ENCODE peak calls at places on chromosomes 5 and 9, in five cellular contexts. H is body of pancreas, K is breast epithelium, I is aorta, P is astrocyte. R is an unnamed sample.

GRCh38 chr9:89430995-89431394 is 66.9 kb downstream of the SEMA4D start:
- DNase-seq in K (no peak), I (no peak), P (no peak), H (no peak), R (no peak)

GRCh38 chr9:104256031-104256709 is 162.1 kb downstream of the SMC2 start:
- DNase-seq in P (no peak), H (no peak), K (no peak), I (no peak), R (no peak)

GRCh38 chr5:88269222-88269771 is 652 bp upstream of the TMEM161B start:
- DNase-seq in I (no peak), H (peak), P (peak), K (no peak), R (peak)

GRCh38 chr5:139162448-139162847 is 35.7 kb downstream of the SIL1 start:
- DNase-seq in P (no peak), H (no peak), K (no peak), I (no peak), R (no peak)

GRCh38 chr9:91155746-91156145 is 206.0 kb downstream of the AUH start:
- DNase-seq in I (no peak), H (no peak), K (no peak), P (no peak), R (no peak)

GRCh38 chr5:67493676-67494075 is 297.1 kb upstream of the CD180 start:
- DNase-seq in H (no peak), I (no peak), P (no peak), K (no peak), R (no peak)

GRCh38 chr9:109908459-109909390 is 128.7 kb downstream of the PALM2AKAP2 start:
- DNase-seq in I (no peak), K (no peak), H (no peak), P (peak), R (no peak)

GRCh38 chr9:107810493-107810931 is 320.9 kb upstream of the KLF4 start:
- DNase-seq in P (peak), K (no peak), H (no peak), I (no peak), R (no peak)

GRCh38 chr9:111630182-111631070 is 708 bp upstream of the DNAJC25 start:
- DNase-seq in H (no peak), I (no peak), K (no peak), P (no peak), R (no peak)

GRCh38 chr5:173792781-173793547 is 95.2 kb upstream of the CPEB4 start:
- DNase-seq in I (no peak), P (no peak), K (no peak), H (no peak), R (no peak)

GRCh38 chr5:135248801-135249231 is 150.2 kb downstream of the MACROH2A1 start:
- DNase-seq in I (no peak), H (no peak), K (no peak), P (no peak), R (no peak)

GRCh38 chr5:73947876-73948275 is 321.9 kb downstream of the ARHGEF28 start:
- DNase-seq in H (no peak), I (no peak), K (no peak), P (no peak), R (no peak)

GRCh38 chr5:180334751-180335613 is 18.2 kb downstream of the GFPT2 start:
- DNase-seq in I (peak), K (no peak), P (no peak), H (no peak), R (no peak)

GRCh38 chr5:113242481-113243348 is 192.1 kb downstream of the TSSK1B start:
- DNase-seq in H (no peak), P (no peak), I (no peak), K (no peak), R (no peak)

GRCh38 chr5:128708841-128709240 is 170.8 kb upstream of the FBN2 start:
- DNase-seq in K (no peak), H (no peak), I (no peak), P (no peak), R (no peak)

GRCh38 chr9:137838576-137838975 is 39.0 kb upstream of the CACNA1B start:
- DNase-seq in K (no peak), P (no peak), I (no peak), H (no peak), R (no peak)

GRCh38 chr9:98778711-98779530 is 17.4 kb downstream of the ANKS6 start:
- DNase-seq in K (no peak), I (no peak), P (no peak), H (no peak), R (no peak)

GRCh38 chr5:160159991-160160826 is 41.0 kb upstream of the PWWP2A start:
- DNase-seq in H (no peak), P (peak), I (no peak), K (no peak), R (no peak)

GRCh38 chr5:18772475-18772874 is 1138.2 kb downstream of the TAF11L14 start:
- DNase-seq in H (no peak), I (no peak), K (no peak), P (peak), R (no peak)

GRCh38 chr5:150780180-150780692 is 1.7 kb downstream of the SMIM3 start:
- DNase-seq in P (peak), H (peak), K (no peak), I (no peak), R (no peak)

GRCh38 chr9:137058651-137059234 is 4.9 kb upstream of the ENTPD2 start:
- DNase-seq in H (no peak), P (no peak), I (no peak), K (no peak), R (no peak)

GRCh38 chr5:88885043-88885442 is 2.1 kb upstream of the MEF2C start:
- DNase-seq in K (no peak), P (no peak), H (no peak), I (no peak), R (no peak)

GRCh38 chr5:129359450-129359849 is 100.6 kb upstream of the ADAMTS19 start:
- DNase-seq in K (no peak), P (no peak), H (no peak), I (no peak), R (no peak)

GRCh38 chr5:1761453-1761755 is 38.2 kb downstream of the MRPL36 start:
- DNase-seq in P (no peak), H (peak), K (no peak), I (peak), R (no peak)

GRCh38 chr9:89078860-89079259 is 87.6 kb downstream of the S1PR3 start:
- DNase-seq in K (no peak), I (no peak), P (peak), H (no peak), R (no peak)

GRCh38 chr9:126009047-126009446 is 261.9 kb downstream of the PBX3 start:
- DNase-seq in K (no peak), P (no peak), H (no peak), I (no peak), R (no peak)

GRCh38 chr5:14405267-14405666 is 176.3 kb upstream of the OTULINL start:
- DNase-seq in P (peak), K (no peak), H (no peak), I (no peak), R (no peak)

GRCh38 chr5:169242175-169242848 is 58.6 kb downstream of the SLIT3 start:
- DNase-seq in H (no peak), I (no peak), K (no peak), P (no peak), R (no peak)

GRCh38 chr9:123044556-123044955 is 11.1 kb downstream of the GPR21 start:
- DNase-seq in I (no peak), K (no peak), H (no peak), P (peak), R (no peak)

GRCh38 chr5:83632874-83633273 is 87.8 kb downstream of the HAPLN1 start:
- DNase-seq in I (no peak), K (no peak), P (peak), H (no peak), R (no peak)

GRCh38 chr9:65458465-65458864 is 173.5 kb upstream of the FOXD4L5 start:
- DNase-seq in P (no peak), I (peak), K (no peak), H (no peak), R (no peak)

GRCh38 chr9:16384993-16385392 is 485.5 kb downstream of the BNC2 start:
- DNase-seq in I (no peak), H (no peak), K (no peak), P (no peak), R (no peak)

GRCh38 chr9:129172816-129173215 is 5.2 kb downstream of the IER5L start:
- DNase-seq in H (no peak), I (no peak), K (no peak), P (no peak), R (no peak)

GRCh38 chr5:150161242-150162141 is 5.1 kb upstream of the CDX1 start:
- DNase-seq in H (peak), I (peak), P (no peak), K (peak), R (peak)

GRCh38 chr5:128572546-128573339 is 34.7 kb upstream of the FBN2 start:
- DNase-seq in H (no peak), K (no peak), I (no peak), P (peak), R (no peak)

GRCh38 chr5:175394601-175395000 is 49.4 kb downstream of the DRD1 start:
- DNase-seq in I (no peak), K (no peak), H (no peak), P (no peak), R (no peak)

GRCh38 chr9:127971357-127972315 is 9.2 kb downstream of the EEIG1 start:
- DNase-seq in K (no peak), H (no peak), P (no peak), I (no peak), R (peak)

DNA sequence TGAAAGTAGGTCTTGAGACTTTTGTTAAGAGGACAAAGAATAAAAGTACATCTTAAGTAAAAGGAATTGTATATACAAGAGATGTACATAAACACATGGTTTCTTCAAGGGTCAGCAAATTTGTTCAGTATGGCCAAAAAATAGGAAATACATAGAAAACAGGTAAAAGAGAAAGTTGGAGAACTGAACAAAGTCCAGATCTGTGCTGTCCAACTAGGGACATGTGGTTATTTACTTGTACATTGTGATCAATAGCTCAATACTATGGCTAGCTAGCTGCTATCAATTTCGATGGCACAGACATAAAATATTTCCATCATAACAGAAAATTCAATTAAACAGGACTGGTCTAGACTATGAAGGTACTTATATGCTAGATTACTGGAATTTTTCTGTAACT is 92.3 kb downstream of the RAPGEF6 start:
- DNase-seq in H (no peak), I (no peak), K (no peak), P (no peak), R (no peak)
- H3K27ac ChIP-seq in H (no peak), I (no peak), K (no peak), P (no peak), R (peak)

GRCh38 chr5:164998590-164998989 is 1493.2 kb downstream of the MAT2B start:
- DNase-seq in K (no peak), I (no peak), P (no peak), H (no peak), R (no peak)
- H3K4me3 ChIP-seq in K (no peak), I (no peak), P (no peak), H (no peak), R (no peak)

GRCh38 chr5:82405166-82405565 is 127.0 kb upstream of the RPS23 start:
- DNase-seq in P (peak), H (no peak), I (no peak), K (no peak), R (no peak)

GRCh38 chr5:82405618-82406199 is 127.6 kb upstream of the RPS23 start:
- DNase-seq in H (no peak), P (peak), I (no peak), K (no peak), R (no peak)

GRCh38 chr5:82408033-82408432 is 129.9 kb upstream of the RPS23 start:
- DNase-seq in P (no peak), I (no peak), H (no peak), K (no peak), R (no peak)

GRCh38 chr5:82404382-82404945 is 126.3 kb upstream of the RPS23 start:
- DNase-seq in P (no peak), H (no peak), I (no peak), K (no peak), R (no peak)

DNA sequence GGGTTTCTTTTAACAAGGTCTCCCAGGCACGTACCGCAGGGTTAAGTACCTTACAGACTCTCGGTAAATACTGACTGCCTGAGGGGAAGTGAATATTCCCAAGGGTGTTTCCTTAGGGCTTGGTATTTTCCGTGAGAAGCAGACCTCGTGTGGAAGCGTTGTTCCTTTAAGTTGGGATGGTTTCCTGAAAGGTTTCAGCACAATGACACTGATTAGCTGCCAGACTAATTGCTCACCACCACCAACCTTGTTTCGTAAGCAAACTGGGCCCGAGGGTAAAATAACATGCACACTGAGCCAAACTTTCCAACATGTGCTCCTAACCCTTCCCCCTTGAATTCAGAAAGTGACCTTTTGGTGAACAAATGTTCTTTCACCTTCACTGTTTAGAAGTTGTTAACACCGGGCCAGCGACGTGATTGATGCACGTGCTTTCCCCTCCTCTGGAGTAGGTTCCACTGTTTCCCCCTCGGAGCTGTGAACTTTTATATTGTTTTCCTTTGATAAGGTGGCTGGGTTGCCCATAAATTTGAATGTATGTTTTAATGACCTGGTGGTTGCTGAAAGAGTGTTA is 128.1 kb upstream of the RPS23 start:
- DNase-seq in I (no peak), K (no peak), P (peak), H (no peak), R (no peak)
- H3K27ac ChIP-seq in I (peak), K (no peak), P (peak), H (no peak), R (no peak)

GRCh38 chr9:114395768-114396167 is 8.0 kb upstream of the AKNA start:
- DNase-seq in K (no peak), I (no peak), P (no peak), H (no peak), R (no peak)

GRCh38 chr9:114396558-114397218 is 8.9 kb upstream of the AKNA start:
- DNase-seq in K (peak), I (no peak), P (no peak), H (no peak), R (no peak)

GRCh38 chr9:114397219-114397847 is 9.6 kb upstream of the AKNA start:
- DNase-seq in I (no peak), K (no peak), H (no peak), P (no peak), R (no peak)

GRCh38 chr9:114394523-114395193 is 6.9 kb upstream of the AKNA start:
- DNase-seq in H (no peak), K (no peak), I (no peak), P (no peak), R (no peak)

DNA sequence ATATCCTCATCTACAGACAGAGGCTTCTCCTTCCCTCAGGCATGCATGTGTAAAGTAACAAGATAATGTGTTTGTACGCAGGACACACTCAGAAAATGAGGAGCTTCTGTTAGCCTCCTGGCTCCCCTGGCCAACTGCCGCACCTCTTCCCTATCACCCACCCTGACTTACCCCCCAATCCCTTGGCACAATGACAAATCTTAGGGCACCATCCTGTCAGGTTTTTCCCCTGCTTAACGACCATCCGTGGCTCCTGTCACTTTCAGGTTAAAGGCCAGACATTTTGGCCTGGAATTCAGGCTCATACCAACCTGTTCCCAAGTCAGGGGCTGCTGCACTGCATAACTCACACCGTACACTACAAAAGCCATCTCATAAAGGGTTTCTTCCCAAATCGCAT is 7.4 kb upstream of the AKNA start:
- DNase-seq in K (no peak), P (no peak), I (no peak), H (no peak), R (no peak)
- H3K4me3 ChIP-seq in K (peak), P (no peak), I (no peak), H (no peak), R (peak)

GRCh38 chr9:120711841-120712538 is 2.3 kb downstream of the MEGF9 start:
- DNase-seq in K (no peak), I (no peak), P (no peak), H (no peak), R (peak)

GRCh38 chr9:120712539-120713031 is 1.7 kb downstream of the MEGF9 start:
- DNase-seq in I (no peak), P (no peak), H (no peak), K (no peak), R (no peak)

GRCh38 chr9:120711354-120711753 is 2.9 kb downstream of the MEGF9 start:
- DNase-seq in H (no peak), I (no peak), P (no peak), K (no peak), R (no peak)

GRCh38 chr9:120708526-120709224 is 5.6 kb downstream of the MEGF9 start:
- DNase-seq in K (no peak), H (no peak), I (no peak), P (peak), R (no peak)

GRCh38 chr9:120710110-120710981 is 3.9 kb downstream of the MEGF9 start:
- DNase-seq in K (no peak), I (no peak), H (peak), P (peak), R (peak)
- H3K27ac ChIP-seq in K (peak), I (no peak), H (peak), P (no peak), R (peak)

GRCh38 chr5:54401515-54401914 is 54.0 kb upstream of the HSPB3 start:
- DNase-seq in I (no peak), H (no peak), K (no peak), P (no peak), R (no peak)

GRCh38 chr5:54397420-54397819 is 58.1 kb upstream of the HSPB3 start:
- DNase-seq in I (no peak), H (no peak), P (no peak), K (no peak), R (no peak)

GRCh38 chr5:54403121-54403520 is 52.4 kb upstream of the HSPB3 start:
- DNase-seq in I (no peak), P (no peak), H (no peak), K (no peak), R (no peak)

DNA sequence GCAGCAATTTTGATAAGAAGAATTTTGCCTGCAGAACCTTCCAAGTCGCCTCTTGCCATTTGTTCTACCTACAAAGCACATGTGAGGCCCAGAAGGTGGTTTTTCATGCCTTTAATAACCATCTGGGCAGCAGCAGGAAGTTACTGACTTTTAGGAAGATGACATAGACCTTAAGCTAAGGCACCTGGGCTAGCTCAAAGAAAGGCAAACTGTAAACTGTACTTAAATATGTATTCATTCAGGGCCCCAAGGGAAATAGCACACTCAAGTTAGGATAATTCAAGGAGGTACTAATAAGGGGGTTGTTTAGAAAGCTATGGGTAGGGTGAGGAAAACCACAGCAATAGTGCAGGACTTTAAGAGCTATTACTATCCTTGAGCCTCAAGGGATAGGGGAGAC is 57.3 kb upstream of the HSPB3 start:
- DNase-seq in H (no peak), I (no peak), P (no peak), K (no peak), R (no peak)
- H3K4me3 ChIP-seq in H (no peak), I (no peak), P (no peak), K (no peak), R (no peak)

R was measured in CD4-positive, CD25-positive, alpha-beta regulatory T cell.